ENCODE peak calls at places on chromosomes 7 and 10, in eight cellular contexts. P is HepG2, Y is Panc1, L is HCT116, U is K562, Q is GM12878, O is upper lobe of left lung, X is GM23338. C is an unnamed sample.
A peak's percentile ranks its signal among the peaks of the same experiment; 100 is the strongest.

GRCh38 chr10:75166623-75166972 is 44.0 kb upstream of the VDAC2 start:
- ATAC-seq in Q (peak; percentile 30), P (no peak), Y (no peak), X (no peak), O (no peak), U (no peak), L (no peak), C (no peak)

GRCh38 chr10:17432738-17433137 is 21.7 kb downstream of the ST8SIA6 start:
- ATAC-seq in Y (no peak), L (no peak), Q (no peak), O (no peak), U (no peak), X (no peak), P (no peak), C (no peak)

GRCh38 chr10:101716891-101717659 is 22.1 kb upstream of the FBXW4 start:
- ATAC-seq in L (no peak), O (no peak), Y (no peak), U (no peak), Q (peak; percentile 27), P (no peak), X (no peak), C (no peak)

GRCh38 chr10:99768430-99769011 is 13.9 kb upstream of the ABCC2 start:
- ATAC-seq in O (no peak), Q (no peak), Y (no peak), P (no peak), X (no peak), U (no peak), L (peak; percentile 35), C (no peak)

GRCh38 chr7:116354171-116354545 is 143.8 kb downstream of the TES start:
- ATAC-seq in X (no peak), Q (no peak), P (no peak), U (no peak), L (no peak), O (peak; percentile 58), Y (peak; percentile 15), C (peak; percentile 52)

GRCh38 chr10:89526396-89526795 is 9.0 kb downstream of the SLC16A12 start:
- ATAC-seq in Q (no peak), U (no peak), L (no peak), O (no peak), X (no peak), Y (no peak), P (no peak), C (no peak)

GRCh38 chr7:39888171-39888853 is 61.7 kb upstream of the CDK13 start:
- ATAC-seq in O (no peak), L (no peak), X (no peak), P (no peak), Y (peak; percentile 52), Q (no peak), U (no peak), C (no peak)

GRCh38 chr7:158979635-158980351 is 123.4 kb downstream of the DYNC2I1 start:
- ATAC-seq in X (no peak), Q (no peak), Y (no peak), P (no peak), O (peak; percentile 38), U (no peak), L (no peak), C (peak; percentile 40)

GRCh38 chr10:97454330-97455036 is 8.5 kb downstream of the ZDHHC16 start:
- ATAC-seq in L (peak; percentile 18), O (no peak), P (no peak), Q (no peak), Y (peak; percentile 9), X (no peak), U (peak; percentile 28), C (no peak)

GRCh38 chr10:77527839-77528238 is 109.8 kb downstream of the KCNMA1 start:
- ATAC-seq in L (no peak), P (no peak), Q (no peak), O (no peak), Y (no peak), X (no peak), U (no peak), C (no peak)

GRCh38 chr10:87817291-87817872 is 644 bp downstream of the ATAD1 start:
- ATAC-seq in Q (peak; percentile 48), O (peak; percentile 47), Y (peak; percentile 1), X (no peak), L (peak; percentile 42), P (peak; percentile 58), U (peak; percentile 59), C (no peak)

GRCh38 chr10:28704771-28705170 is 27.4 kb downstream of the BAMBI start:
- ATAC-seq in Q (no peak), X (no peak), U (no peak), P (no peak), O (no peak), Y (no peak), L (no peak), C (no peak)

GRCh38 chr10:96904648-96905047 is 72.5 kb downstream of the LCOR start:
- ATAC-seq in P (no peak), X (no peak), O (no peak), U (no peak), Q (no peak), L (no peak), Y (no peak), C (no peak)

GRCh38 chr7:37694208-37695080 is 10.9 kb downstream of the GPR141 start:
- ATAC-seq in Q (no peak), U (no peak), X (peak; percentile 57), L (no peak), Y (no peak), P (peak; percentile 63), O (peak; percentile 66), C (no peak)

GRCh38 chr10:103648231-103648950 is 154.9 kb downstream of the NEURL1 start:
- ATAC-seq in U (no peak), L (no peak), O (peak; percentile 40), X (peak; percentile 13), Y (no peak), Q (no peak), P (no peak), C (peak; percentile 16)

DNA sequence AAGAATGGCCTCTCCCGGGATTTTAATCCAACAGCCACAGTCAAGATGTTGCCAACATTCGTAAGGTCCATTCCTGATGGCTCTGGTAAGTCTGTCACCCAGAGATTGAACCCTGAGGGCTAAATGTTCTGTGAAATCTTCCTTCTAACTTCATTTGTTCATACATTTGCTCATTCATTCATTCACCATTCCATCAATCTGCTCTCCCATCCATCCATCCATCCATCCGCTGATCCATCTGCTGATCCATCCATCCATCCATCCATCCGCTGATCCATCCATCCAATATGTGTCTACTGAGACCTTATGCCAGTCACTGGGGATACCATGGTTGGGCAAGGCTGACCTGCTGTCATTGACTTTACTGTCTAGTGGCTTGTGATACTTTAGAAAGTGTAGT is 65.6 kb downstream of the HK1 start:
- ATAC-seq in P (no peak), U (no peak), Q (no peak), O (no peak), L (no peak), Y (no peak), X (no peak), C (no peak)
- H3K4me1 ChIP-seq in P (no peaks in the 10 kb centered on the region), U (peaks cover 16% of the 10 kb centered on the region), Q (peaks cover 21% of the 10 kb centered on the region), O (peaks cover 50% of the 10 kb centered on the region), L (no peaks in the 10 kb centered on the region), Y (no peaks in the 10 kb centered on the region), X (peaks cover 73% of the 10 kb centered on the region), C (no peaks in the 10 kb centered on the region)

DNA sequence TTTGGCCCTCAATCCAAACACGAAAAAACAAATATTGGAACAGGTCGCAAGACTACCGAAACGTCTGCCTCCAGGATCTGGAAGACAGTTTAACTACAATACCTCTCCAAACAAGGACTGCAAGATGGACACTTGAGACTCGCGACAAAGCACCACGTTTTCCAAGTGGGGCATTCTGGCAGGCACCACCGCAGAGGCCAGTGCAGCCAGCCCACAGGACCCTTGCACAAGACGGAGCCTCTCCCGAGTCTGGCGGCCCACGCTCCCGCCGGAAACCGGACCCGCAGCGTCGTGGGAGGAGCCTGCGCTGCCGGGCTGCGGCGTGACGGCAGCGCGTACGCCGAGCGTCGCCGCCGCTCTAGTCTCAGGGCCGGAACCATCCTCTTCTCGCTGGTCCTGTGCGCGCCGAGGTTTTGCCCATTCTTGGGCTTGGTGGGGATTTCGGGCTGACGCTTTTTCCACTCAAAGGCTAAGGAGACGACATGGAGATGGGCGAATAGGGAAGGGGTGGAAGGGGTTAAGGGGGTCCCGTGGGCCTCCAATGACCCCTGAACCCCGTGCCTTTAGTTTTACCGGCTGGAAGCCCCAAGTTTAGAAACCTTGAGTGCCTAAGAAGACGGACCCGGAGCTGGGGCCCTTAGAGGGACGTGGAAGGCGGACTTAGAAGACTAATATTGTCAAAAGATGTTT is at the start of gene ORC5:
- ATAC-seq in L (peak; percentile 100), Q (peak; percentile 99), P (peak; percentile 100), Y (peak; percentile 100), U (peak; percentile 99), X (peak; percentile 99), O (peak; percentile 100), C (peak; percentile 99)
- TF ChIP-seq POLR2AphosphoS5 in L (peak; percentile 98), Q (peak; percentile 97), P (peak; percentile 96), Y (peak; percentile 96), U (peak; percentile 97), X (peak; percentile 98), O (peak; percentile 85), C (peak; percentile 93)

GRCh38 chr7:134874407-134874806 is 95.0 kb downstream of the CALD1 start:
- ATAC-seq in X (no peak), U (no peak), Q (no peak), Y (no peak), P (no peak), O (no peak), L (no peak), C (no peak)

GRCh38 chr7:134875867-134876266 is 96.4 kb downstream of the CALD1 start:
- ATAC-seq in U (no peak), Q (no peak), P (no peak), X (no peak), Y (no peak), L (no peak), O (peak; percentile 90), C (peak; percentile 70)

GRCh38 chr7:134878731-134879295 is 99.4 kb downstream of the CALD1 start:
- ATAC-seq in Y (no peak), P (peak; percentile 72), L (peak; percentile 67), O (no peak), Q (peak; percentile 66), X (no peak), U (peak; percentile 49), C (no peak)

GRCh38 chr7:134882481-134882880 is 103.0 kb downstream of the CALD1 start:
- ATAC-seq in Q (no peak), P (no peak), U (no peak), O (no peak), X (no peak), Y (no peak), L (no peak), C (no peak)

DNA sequence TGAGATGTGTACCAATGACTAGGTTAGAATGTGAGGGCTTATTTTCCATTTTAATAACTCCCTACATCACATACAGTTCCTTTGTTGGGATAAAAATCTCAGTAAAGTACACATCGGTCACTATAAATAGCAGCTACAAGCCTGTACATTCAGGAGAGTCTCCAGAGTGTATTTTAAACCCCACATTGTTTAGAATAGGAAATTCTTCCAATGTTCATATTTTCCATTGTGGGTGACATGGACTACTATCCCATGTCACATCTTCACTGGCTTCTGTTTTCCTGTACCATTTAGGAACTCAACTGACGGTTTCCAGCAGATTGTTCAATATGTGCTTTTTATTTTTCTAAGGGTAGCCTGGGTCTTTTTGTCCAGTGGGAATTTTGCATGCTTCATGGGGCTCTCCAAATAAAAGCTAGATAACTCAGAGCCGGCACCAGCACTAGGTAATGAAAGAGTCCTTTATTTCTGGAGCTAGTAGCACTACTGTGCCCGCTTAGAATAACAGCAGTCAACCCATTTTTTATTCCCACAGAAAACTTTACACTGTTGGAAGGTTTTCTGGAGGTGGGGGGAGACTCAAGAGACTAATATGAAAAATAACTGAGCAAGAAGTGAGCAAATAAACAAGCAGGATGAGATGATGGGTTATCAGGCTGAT is 100.5 kb downstream of the CALD1 start:
- ATAC-seq in Y (no peak), Q (no peak), X (no peak), U (no peak), L (no peak), P (no peak), O (no peak), C (no peak)
- H3K4me1 ChIP-seq in Y (no peaks in the 10 kb centered on the region), Q (no peaks in the 10 kb centered on the region), X (no peaks in the 10 kb centered on the region), U (no peaks in the 10 kb centered on the region), L (peaks cover 7% of the 10 kb centered on the region), P (no peaks in the 10 kb centered on the region), O (no peaks in the 10 kb centered on the region), C (peaks cover 15% of the 10 kb centered on the region)

GRCh38 chr10:104824378-104825006 is 183.4 kb downstream of the SORCS3 start:
- ATAC-seq in X (peak; percentile 93), U (no peak), L (peak; percentile 81), P (no peak), Q (peak; percentile 69), O (peak; percentile 19), Y (no peak), C (no peak)
- TF ChIP-seq POLR2AphosphoS5 in X (no peak), U (no peak), L (peak; percentile 62), P (no peak), Q (no peak), O (no peak), Y (no peak), C (no peak)

C was measured in gastroesophageal sphincter.